ENCODE peak calls at places on chromosomes 12 and 14, in nine cellular contexts. G is stimulated activated CD4-positive, alpha-beta T cell treated with anti-CD3 and anti-CD28 coated beads, Interleukin-15, amount 100 ng/mL, for 1 hour; Q is NCI-H1105; O is GM04504; L is nucleus accumbens; D is neural crest cell; S is HCT116; K is neuronal stem cell; I is retina. Z is an unnamed sample.

GRCh38 chr12:106580671-106581508 is 1.9 kb upstream of the RFX4 start:
- DNase-seq in G (no peak), Q (no peak), O (no peak), L (no peak), D (no peak), S (no peak), K (no peak), I (peak; percentile 48), Z (no peak)

GRCh38 chr14:26281280-26281998 is 316.4 kb downstream of the NOVA1 start:
- DNase-seq in G (no peak), Q (no peak), O (peak; percentile 63), L (no peak), D (no peak), S (no peak), K (no peak), I (no peak), Z (no peak)

GRCh38 chr12:39123580-39123979 is 218.2 kb upstream of the CPNE8 start:
- DNase-seq in G (no peak), Q (no peak), O (no peak), L (no peak), D (no peak), S (no peak), K (no peak), I (no peak), Z (no peak)

GRCh38 chr14:74085047-74085637 is 386 bp downstream of the LIN52 start:
- DNase-seq in G (no peak), Q (no peak), O (peak; percentile 21), L (no peak), D (no peak), S (no peak), K (peak; percentile 35), I (no peak), Z (peak; percentile 37)

GRCh38 chr12:119684730-119685129 is 16.8 kb downstream of the PRKAB1 start:
- DNase-seq in G (no peak), Q (no peak), O (no peak), L (no peak), D (no peak), S (no peak), K (no peak), I (no peak), Z (no peak)

GRCh38 chr12:132937476-132937875 is 18.6 kb downstream of the ZNF605 start:
- DNase-seq in G (no peak), Q (no peak), O (no peak), L (no peak), D (no peak), S (no peak), K (no peak), I (no peak), Z (no peak)

GRCh38 chr12:82896286-82896685 is 209.6 kb downstream of the TMTC2 start:
- DNase-seq in G (no peak), Q (no peak), O (no peak), L (no peak), D (no peak), S (no peak), K (no peak), I (no peak), Z (no peak)

GRCh38 chr14:64012003-64012402 is 159.2 kb downstream of the SYNE2 start:
- DNase-seq in G (no peak), Q (no peak), O (no peak), L (no peak), D (no peak), S (no peak), K (no peak), I (no peak), Z (no peak)

GRCh38 chr14:104683653-104684448 is 5.6 kb upstream of the INF2 start:
- DNase-seq in G (no peak), Q (no peak), O (no peak), L (no peak), D (no peak), S (no peak), K (no peak), I (no peak), Z (no peak)

GRCh38 chr14:24058260-24058950 is 6.6 kb downstream of the CARMIL3 start:
- DNase-seq in G (no peak), Q (peak; percentile 5), O (peak; percentile 57), L (peak; percentile 47), D (peak; percentile 26), S (no peak), K (peak; percentile 72), I (peak; percentile 74), Z (peak; percentile 85)

GRCh38 chr14:29392287-29392686 is 535.4 kb downstream of the PRKD1 start:
- DNase-seq in G (no peak), Q (no peak), O (no peak), L (no peak), D (no peak), S (no peak), K (no peak), I (no peak), Z (no peak)

GRCh38 chr14:104431929-104432541 is 147.5 kb upstream of the C14orf180 start:
- DNase-seq in G (no peak), Q (no peak), O (no peak), L (no peak), D (no peak), S (no peak), K (no peak), I (no peak), Z (no peak)

GRCh38 chr14:57848786-57849185 is 17.1 kb downstream of the SLC35F4 start:
- DNase-seq in G (no peak), Q (no peak), O (no peak), L (no peak), D (no peak), S (no peak), K (no peak), I (no peak), Z (no peak)

GRCh38 chr14:92719890-92720323 is 28.5 kb downstream of the LGMN start:
- DNase-seq in G (no peak), Q (no peak), O (peak; percentile 25), L (no peak), D (no peak), S (no peak), K (no peak), I (no peak), Z (no peak)

GRCh38 chr12:127174881-127175280 is 1092.1 kb upstream of the TMEM132C start:
- DNase-seq in G (no peak), Q (no peak), O (peak; percentile 75), L (no peak), D (no peak), S (no peak), K (no peak), I (no peak), Z (no peak)

GRCh38 chr12:128116537-128116936 is 150.4 kb upstream of the TMEM132C start:
- DNase-seq in G (no peak), Q (no peak), O (no peak), L (no peak), D (no peak), S (no peak), K (no peak), I (no peak), Z (no peak)

GRCh38 chr12:109458086-109458485 is 19.0 kb downstream of the KCTD10 start:
- DNase-seq in G (no peak), Q (no peak), O (no peak), L (no peak), D (no peak), S (no peak), K (no peak), I (no peak), Z (no peak)

GRCh38 chr12:1797991-1798733 is 22.2 kb upstream of the LRTM2 start:
- DNase-seq in G (no peak), Q (no peak), O (no peak), L (no peak), D (no peak), S (no peak), K (no peak), I (no peak), Z (no peak)

GRCh38 chr12:102365365-102365764 is 115.0 kb downstream of the IGF1 start:
- DNase-seq in G (no peak), Q (no peak), O (no peak), L (no peak), D (no peak), S (no peak), K (no peak), I (no peak), Z (no peak)

GRCh38 chr12:98618952-98619351 is 25.5 kb downstream of the SLC25A3 start:
- DNase-seq in G (no peak), Q (no peak), O (peak; percentile 41), L (no peak), D (no peak), S (no peak), K (no peak), I (no peak), Z (no peak)

GRCh38 chr14:61472801-61473376 is 151.5 kb downstream of the PRKCH start:
- DNase-seq in G (no peak), Q (no peak), O (no peak), L (no peak), D (no peak), S (no peak), K (no peak), I (no peak), Z (no peak)

GRCh38 chr14:69945347-69945746 is 66.1 kb downstream of the SMOC1 start:
- DNase-seq in G (no peak), Q (no peak), O (no peak), L (no peak), D (no peak), S (no peak), K (no peak), I (no peak), Z (no peak)

GRCh38 chr14:73909681-73910080 is 23.0 kb downstream of the ZNF410 start:
- DNase-seq in G (no peak), Q (no peak), O (no peak), L (no peak), D (no peak), S (no peak), K (no peak), I (no peak), Z (no peak)

GRCh38 chr12:75765170-75766059 is 254.0 kb upstream of the KRR1 start:
- DNase-seq in G (no peak), Q (no peak), O (no peak), L (no peak), D (no peak), S (no peak), K (no peak), I (no peak), Z (no peak)

GRCh38 chr14:105294142-105294597 is 6.6 kb downstream of the BRF1 start:
- DNase-seq in G (no peak), Q (no peak), O (peak; percentile 43), L (no peak), D (no peak), S (no peak), K (no peak), I (peak; percentile 77), Z (no peak)

GRCh38 chr12:31896514-31897039 is 62.6 kb upstream of the RESF1 start:
- DNase-seq in G (peak; percentile 69), Q (no peak), O (no peak), L (no peak), D (no peak), S (no peak), K (no peak), I (no peak), Z (no peak)

GRCh38 chr12:49698619-49699545 is 8.3 kb downstream of the FMNL3 start:
- DNase-seq in G (no peak), Q (no peak), O (no peak), L (no peak), D (no peak), S (no peak), K (no peak), I (no peak), Z (no peak)

GRCh38 chr14:62001988-62002387 is 239.8 kb downstream of the SNAPC1 start:
- DNase-seq in G (no peak), Q (no peak), O (no peak), L (no peak), D (no peak), S (no peak), K (no peak), I (no peak), Z (no peak)

GRCh38 chr14:64782196-64782595 is 78.0 kb downstream of the PLEKHG3 start:
- DNase-seq in G (no peak), Q (no peak), O (no peak), L (no peak), D (no peak), S (no peak), K (no peak), I (no peak), Z (no peak)

GRCh38 chr14:24411468-24412454 is 13.0 kb downstream of the NYNRIN start:
- DNase-seq in G (no peak), Q (peak; percentile 9), O (no peak), L (no peak), D (no peak), S (peak; percentile 51), K (peak; percentile 23), I (peak; percentile 54), Z (peak; percentile 70)

GRCh38 chr14:49364752-49365117 is 221.4 kb downstream of the RPS29 start:
- DNase-seq in G (no peak), Q (no peak), O (no peak), L (no peak), D (no peak), S (no peak), K (no peak), I (no peak), Z (no peak)

Z was measured in HEK293T.